ENCODE peak calls at places on chromosomes 2 and 18, in ten cellular contexts. C is ascending aorta, R is GM12865, A is testis, B is left lung, Q is AG10803, Z is cardiac muscle cell, W is breast epithelium, F is NB4, J is mammary epithelial cell. U is an unnamed sample.

GRCh38 chr2:238845583-238846480 is 2.1 kb upstream of the TWIST2 start:
- DNase-seq in C (no peak), R (no peak), A (no peak), B (no peak), Q (peak), Z (no peak), W (no peak), F (no peak), J (no peak), U (no peak)

GRCh38 chr2:150122871-150123588 is 364.4 kb downstream of the RND3 start:
- DNase-seq in C (no peak), R (no peak), A (no peak), B (no peak), Q (peak), Z (peak), W (no peak), F (no peak), J (no peak), U (no peak)

GRCh38 chr2:118032169-118033013 is 18.5 kb upstream of the CCDC93 start:
- DNase-seq in C (no peak), R (peak), A (peak), B (no peak), Q (peak), Z (peak), W (no peak), F (peak), J (peak), U (no peak)

GRCh38 chr2:46534589-46534988 is 55.2 kb downstream of the TMEM247 start:
- DNase-seq in C (no peak), R (peak), A (no peak), B (no peak), Q (no peak), Z (no peak), W (no peak), F (peak), J (no peak), U (no peak)

GRCh38 chr18:24875286-24875685 is 414.8 kb downstream of the HRH4 start:
- DNase-seq in C (no peak), R (no peak), A (no peak), B (no peak), Q (no peak), Z (no peak), W (no peak), F (no peak), J (no peak), U (no peak)

GRCh38 chr2:21146638-21147037 is 22.9 kb downstream of the TDRD15 start:
- DNase-seq in C (no peak), R (no peak), A (no peak), B (no peak), Q (no peak), Z (no peak), W (no peak), F (no peak), J (peak), U (no peak)

GRCh38 chr2:164599954-164600589 is 21.2 kb downstream of the GRB14 start:
- DNase-seq in C (no peak), R (peak), A (peak), B (no peak), Q (peak), Z (peak), W (no peak), F (peak), J (peak), U (peak)

GRCh38 chr2:42809876-42810125 is 17.4 kb upstream of the HAAO start:
- DNase-seq in C (peak), R (peak), A (peak), B (peak), Q (peak), Z (peak), W (peak), F (no peak), J (peak), U (no peak)

GRCh38 chr2:69375494-69376353 is 11.3 kb downstream of the GFPT1 start:
- DNase-seq in C (no peak), R (peak), A (no peak), B (no peak), Q (peak), Z (peak), W (no peak), F (peak), J (peak), U (no peak)

GRCh38 chr2:230319211-230319862 is 7.7 kb upstream of the SP140L start:
- DNase-seq in C (no peak), R (peak), A (no peak), B (no peak), Q (no peak), Z (no peak), W (no peak), F (peak), J (no peak), U (no peak)

GRCh38 chr2:123566291-123566946 is 458.7 kb upstream of the CNTNAP5 start:
- DNase-seq in C (no peak), R (no peak), A (no peak), B (no peak), Q (no peak), Z (no peak), W (no peak), F (no peak), J (peak), U (no peak)

GRCh38 chr2:128734521-128735295 is 416.0 kb upstream of the HS6ST1 start:
- DNase-seq in C (peak), R (peak), A (no peak), B (peak), Q (no peak), Z (peak), W (no peak), F (peak), J (no peak), U (no peak)

GRCh38 chr2:17975401-17975800 is 96.9 kb downstream of the KCNS3 start:
- DNase-seq in C (no peak), R (no peak), A (no peak), B (no peak), Q (no peak), Z (no peak), W (no peak), F (no peak), J (no peak), U (no peak)

GRCh38 chr18:3456686-3457069 is 6.7 kb downstream of the TGIF1 start:
- DNase-seq in C (no peak), R (no peak), A (no peak), B (no peak), Q (no peak), Z (no peak), W (no peak), F (no peak), J (no peak), U (no peak)

GRCh38 chr2:121298476-121298875 is 13.5 kb upstream of the TFCP2L1 start:
- DNase-seq in C (peak), R (no peak), A (no peak), B (no peak), Q (no peak), Z (no peak), W (no peak), F (no peak), J (no peak), U (no peak)

GRCh38 chr2:98187194-98187593 is 100.2 kb downstream of the VWA3B start:
- DNase-seq in C (no peak), R (no peak), A (no peak), B (no peak), Q (no peak), Z (no peak), W (no peak), F (no peak), J (no peak), U (no peak)

GRCh38 chr2:24122356-24123211 is 550 bp downstream of the PFN4 start:
- DNase-seq in C (no peak), R (peak), A (no peak), B (no peak), Q (no peak), Z (no peak), W (no peak), F (peak), J (no peak), U (no peak)

GRCh38 chr2:105600949-105601708 is 143.6 kb upstream of the NCK2 start:
- DNase-seq in C (no peak), R (no peak), A (peak), B (no peak), Q (no peak), Z (peak), W (no peak), F (no peak), J (no peak), U (no peak)

GRCh38 chr18:8084160-8084559 is 517.0 kb downstream of the PTPRM start:
- DNase-seq in C (no peak), R (peak), A (peak), B (no peak), Q (peak), Z (peak), W (no peak), F (peak), J (peak), U (no peak)
- TF ChIP-seq CTCF in C (no peak), R (peak), A (peak), B (peak), Q (peak), Z (peak), W (no peak), F (peak), J (peak), U (peak)

GRCh38 chr18:46051731-46052461 is 20.2 kb downstream of the PSTPIP2 start:
- DNase-seq in C (no peak), R (no peak), A (no peak), B (no peak), Q (peak), Z (peak), W (no peak), F (no peak), J (peak), U (no peak)
- H3K4me3 ChIP-seq in C (no peak), R (no peak), A (no peak), B (no peak), Q (no peak), Z (no peak), W (no peak), F (no peak), J (no peak), U (no peak)

GRCh38 chr2:212539145-212539880 is 711 bp upstream of the ERBB4 start:
- DNase-seq in C (peak), R (peak), A (peak), B (peak), Q (no peak), Z (no peak), W (peak), F (no peak), J (no peak), U (no peak)

GRCh38 chr2:212535963-212536362 is 2.6 kb downstream of the ERBB4 start:
- DNase-seq in C (no peak), R (no peak), A (peak), B (no peak), Q (no peak), Z (no peak), W (no peak), F (no peak), J (no peak), U (no peak)

GRCh38 chr2:212538156-212539144 is at the start of gene ERBB4:
- DNase-seq in C (peak), R (no peak), A (no peak), B (peak), Q (no peak), Z (peak), W (no peak), F (no peak), J (no peak), U (no peak)

GRCh38 chr2:212536385-212537310 is 2.0 kb downstream of the ERBB4 start:
- DNase-seq in C (no peak), R (no peak), A (peak), B (no peak), Q (no peak), Z (no peak), W (no peak), F (no peak), J (no peak), U (no peak)

GRCh38 chr2:212537311-212538155 is 1.1 kb downstream of the ERBB4 start:
- DNase-seq in C (peak), R (peak), A (peak), B (peak), Q (no peak), Z (peak), W (no peak), F (no peak), J (no peak), U (no peak)
- TF ChIP-seq CTCF in C (no peak), R (no peak), A (no peak), B (no peak), Q (no peak), Z (no peak), W (no peak), F (no peak), J (no peak), U (no peak)

DNA sequence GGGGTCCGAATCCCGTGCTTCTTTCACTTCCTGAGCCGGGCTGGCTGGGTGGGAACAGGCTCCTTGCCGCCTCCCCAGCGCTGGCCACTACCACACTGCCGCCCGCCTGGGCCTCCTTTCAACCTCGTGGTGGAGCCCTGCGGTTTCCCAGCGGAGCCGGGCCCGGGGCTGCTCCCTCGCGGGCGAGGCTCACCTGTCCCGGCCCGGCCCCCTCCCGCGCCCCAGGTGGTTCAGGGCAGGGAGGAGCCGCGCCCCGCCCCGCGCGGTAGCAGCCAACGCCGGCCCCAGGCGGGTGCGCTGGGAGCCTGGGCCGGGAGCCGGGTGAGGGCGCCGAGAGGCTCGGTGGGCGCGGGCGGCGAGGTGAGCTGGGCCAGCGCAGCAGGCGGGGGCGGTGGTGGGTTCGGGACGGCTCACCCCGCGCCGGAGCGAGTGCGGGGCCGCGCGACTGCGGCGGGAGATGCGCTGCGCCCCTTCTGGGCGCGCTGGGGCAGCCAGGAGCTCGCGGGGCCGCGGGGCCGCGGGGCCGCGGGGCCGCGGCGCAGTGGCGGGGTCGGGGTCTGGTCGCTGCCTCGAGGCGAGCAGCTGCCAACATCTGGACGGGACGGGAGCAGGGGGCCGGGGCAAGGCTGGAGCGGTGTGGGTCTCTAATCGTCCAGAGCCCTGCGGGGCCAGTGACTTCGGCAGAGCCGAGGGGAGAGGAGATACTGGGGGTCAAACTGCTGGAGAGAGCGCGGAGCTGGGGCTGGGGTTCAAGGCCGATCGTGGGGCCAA is at the start of gene LYPD6B:
- DNase-seq in C (no peak), R (peak), A (peak), B (no peak), Q (no peak), Z (peak), W (peak), F (peak), J (peak), U (no peak)
- H3K4me3 ChIP-seq in C (peak), R (peak), A (peak), B (peak), Q (peak), Z (peak), W (peak), F (peak), J (peak), U (peak)

GRCh38 chr2:114534728-114535084 is 92.3 kb downstream of the DPP10 start:
- DNase-seq in C (no peak), R (no peak), A (no peak), B (no peak), Q (no peak), Z (no peak), W (no peak), F (no peak), J (no peak), U (no peak)
- TF ChIP-seq CTCF in C (no peak), R (no peak), A (no peak), B (no peak), Q (no peak), Z (no peak), W (no peak), F (no peak), J (no peak), U (no peak)

DNA sequence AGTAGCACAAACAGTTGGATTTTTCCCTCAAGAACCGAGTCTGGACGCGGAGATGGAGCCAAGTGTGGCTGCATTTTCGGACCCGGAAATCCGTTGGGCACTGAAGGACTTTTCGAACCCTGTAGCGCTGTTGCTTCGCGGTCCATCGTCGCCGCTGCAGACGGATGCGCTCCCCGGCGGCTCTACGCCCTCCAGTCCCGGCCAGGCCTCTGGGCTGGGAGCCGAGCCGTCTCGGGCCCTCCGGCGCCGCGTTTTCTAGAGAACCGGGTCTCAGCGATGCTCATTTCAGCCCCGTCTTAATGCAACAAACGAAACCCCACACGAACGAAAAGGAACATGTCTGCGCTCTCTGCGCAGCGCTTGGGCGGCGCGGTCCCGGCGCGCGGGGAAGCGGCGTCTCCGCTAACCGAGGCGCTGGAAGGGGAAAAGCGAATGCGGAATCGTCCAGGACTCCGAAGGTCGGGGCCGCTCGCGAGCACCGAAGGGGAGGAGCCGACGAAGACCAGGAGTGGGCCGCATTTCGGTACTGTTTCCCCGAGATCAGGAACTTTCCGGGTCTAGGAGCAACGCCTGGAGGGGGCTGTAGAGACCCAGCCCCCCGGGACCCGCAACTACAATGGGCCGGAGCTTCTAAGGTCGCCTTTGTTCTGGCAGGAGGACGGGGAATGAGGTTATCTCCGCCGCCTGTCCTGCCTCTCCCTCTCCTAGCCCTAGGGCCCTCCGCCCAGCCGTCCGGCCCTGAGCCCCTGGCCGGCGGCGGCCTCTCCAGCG is 3.2 kb downstream of the EMX1 start:
- DNase-seq in C (no peak), R (peak), A (peak), B (no peak), Q (peak), Z (peak), W (no peak), F (no peak), J (no peak), U (no peak)
- H3K4me3 ChIP-seq in C (peak), R (no peak), A (peak), B (no peak), Q (peak), Z (no peak), W (peak), F (no peak), J (no peak), U (no peak)